ENCODE peak calls at places on chromosomes 3 and 15, in seven cellular contexts. D is tibial artery; I is K562; A is H9; M is breast epithelium; F is CD8-positive, alpha-beta T cell; Y is IMR-90. Q is an unnamed sample.

GRCh38 chr15:101528108-101528916 is 38.8 kb upstream of the PCSK6 start:
- DNase-seq in D (peak; percentile 35), I (no peak), F (no peak), A (no peak), Y (no peak), M (no peak), Q (no peak)

GRCh38 chr3:76038949-76039348 is 253.6 kb upstream of the ZNF717 start:
- DNase-seq in D (no peak), Y (no peak), M (no peak), I (no peak), A (no peak), F (no peak), Q (no peak)

GRCh38 chr15:42062284-42062806 is 32.0 kb downstream of the PLA2G4D start:
- DNase-seq in A (no peak), M (no peak), D (no peak), Y (no peak), F (no peak), I (no peak), Q (no peak)

GRCh38 chr3:147397155-147397888 is 9.0 kb downstream of the ZIC4 start:
- DNase-seq in M (no peak), Y (no peak), D (no peak), A (peak; percentile 89), I (no peak), F (no peak), Q (no peak)

GRCh38 chr3:179929091-179929529 is 107.6 kb downstream of the PEX5L start:
- DNase-seq in Y (peak; percentile 60), D (peak; percentile 26), M (no peak), I (peak; percentile 55), A (peak; percentile 44), F (peak; percentile 46), Q (peak; percentile 31)

GRCh38 chr3:52810923-52811322 is 16.3 kb downstream of the ITIH3 start:
- DNase-seq in A (no peak), M (no peak), F (no peak), Y (no peak), D (no peak), I (no peak), Q (no peak)

GRCh38 chr3:10653866-10654611 is 148.7 kb upstream of the ATP2B2 start:
- DNase-seq in M (no peak), A (no peak), F (no peak), D (no peak), Y (no peak), I (no peak), Q (no peak)

GRCh38 chr3:138365991-138366759 is 17.8 kb downstream of the MRAS start:
- DNase-seq in F (no peak), I (no peak), Y (no peak), D (no peak), A (no peak), M (no peak), Q (no peak)

GRCh38 chr3:127136024-127136600 is 56.8 kb upstream of the PRR23E start:
- DNase-seq in I (no peak), M (no peak), D (no peak), Y (no peak), F (no peak), A (no peak), Q (no peak)

GRCh38 chr3:182258538-182259177 is 534.6 kb upstream of the ATP11B start:
- DNase-seq in D (no peak), A (no peak), Y (no peak), M (no peak), I (peak; percentile 29), F (no peak), Q (no peak)

GRCh38 chr3:43638594-43639447 is 17.0 kb upstream of the ANO10 start:
- DNase-seq in A (peak; percentile 44), D (no peak), I (peak; percentile 92), M (no peak), Y (peak; percentile 34), F (peak; percentile 32), Q (no peak)

GRCh38 chr15:39618063-39618823 is 37.4 kb downstream of the THBS1 start:
- DNase-seq in I (no peak), A (no peak), D (no peak), M (no peak), F (no peak), Y (no peak), Q (no peak)
- H3K4me1 ChIP-seq in I (no peaks in the 10 kb centered on the region), A (no peaks in the 10 kb centered on the region), D (peaks cover 6% of the 10 kb centered on the region), M (no peaks in the 10 kb centered on the region), F (peaks cover 10% of the 10 kb centered on the region), Y (peaks cover 3% of the 10 kb centered on the region), Q (no peaks in the 10 kb centered on the region)

GRCh38 chr3:49465269-49466034 is 4.6 kb upstream of the DAG1 start:
- DNase-seq in F (no peak), D (no peak), A (no peak), Y (no peak), M (no peak), I (peak; percentile 72), Q (no peak)

GRCh38 chr3:49460956-49461355 is 9.1 kb upstream of the DAG1 start:
- DNase-seq in Y (no peak), M (no peak), A (no peak), I (no peak), F (no peak), D (no peak), Q (no peak)

GRCh38 chr3:49461443-49462171 is 8.5 kb upstream of the DAG1 start:
- DNase-seq in M (peak; percentile 62), Y (peak; percentile 57), I (no peak), D (no peak), A (peak; percentile 91), F (no peak), Q (no peak)

GRCh38 chr3:49460188-49460885 is 9.7 kb upstream of the DAG1 start:
- DNase-seq in A (no peak), M (no peak), I (no peak), Y (no peak), F (no peak), D (no peak), Q (no peak)

GRCh38 chr3:49462222-49462621 is 7.8 kb upstream of the DAG1 start:
- DNase-seq in Y (peak; percentile 67), A (no peak), M (no peak), F (no peak), D (no peak), I (peak; percentile 75), Q (no peak)
- H3K27ac ChIP-seq in Y (no peak overlapping the region), A (peak overlapping the region; percentile 27), M (peak overlapping the region; percentile 74), F (no peak overlapping the region), D (no peak overlapping the region), I (peak overlapping the region; percentile 59), Q (no peak overlapping the region)

DNA sequence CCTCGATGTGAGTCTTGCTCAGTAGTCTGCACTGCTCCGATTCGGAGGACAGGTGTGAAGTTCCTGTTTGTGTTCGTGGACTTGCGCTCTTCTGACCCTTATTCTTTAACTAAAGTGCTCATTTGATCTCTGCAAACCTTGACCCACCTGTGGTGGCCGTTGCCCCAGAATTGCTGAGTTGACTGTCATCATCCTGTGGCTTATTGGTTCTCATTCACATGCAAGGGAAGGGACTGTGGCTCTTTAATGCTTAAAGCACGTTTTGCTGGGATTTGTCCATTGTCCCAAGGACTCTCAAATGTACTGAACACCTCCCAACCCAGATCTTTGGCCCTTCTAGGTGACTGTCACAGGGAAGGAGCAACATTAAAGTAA is 13.4 kb downstream of the SYNM start:
- DNase-seq in M (no peak), F (no peak), D (no peak), I (no peak), A (no peak), Y (no peak), Q (no peak)
- H3K4me1 ChIP-seq in M (peaks cover 15% of the 10 kb centered on the region), F (no peaks in the 10 kb centered on the region), D (peaks cover 80% of the 10 kb centered on the region), I (no peaks in the 10 kb centered on the region), A (no peaks in the 10 kb centered on the region), Y (peaks cover 4% of the 10 kb centered on the region), Q (peaks cover 2% of the 10 kb centered on the region)

DNA sequence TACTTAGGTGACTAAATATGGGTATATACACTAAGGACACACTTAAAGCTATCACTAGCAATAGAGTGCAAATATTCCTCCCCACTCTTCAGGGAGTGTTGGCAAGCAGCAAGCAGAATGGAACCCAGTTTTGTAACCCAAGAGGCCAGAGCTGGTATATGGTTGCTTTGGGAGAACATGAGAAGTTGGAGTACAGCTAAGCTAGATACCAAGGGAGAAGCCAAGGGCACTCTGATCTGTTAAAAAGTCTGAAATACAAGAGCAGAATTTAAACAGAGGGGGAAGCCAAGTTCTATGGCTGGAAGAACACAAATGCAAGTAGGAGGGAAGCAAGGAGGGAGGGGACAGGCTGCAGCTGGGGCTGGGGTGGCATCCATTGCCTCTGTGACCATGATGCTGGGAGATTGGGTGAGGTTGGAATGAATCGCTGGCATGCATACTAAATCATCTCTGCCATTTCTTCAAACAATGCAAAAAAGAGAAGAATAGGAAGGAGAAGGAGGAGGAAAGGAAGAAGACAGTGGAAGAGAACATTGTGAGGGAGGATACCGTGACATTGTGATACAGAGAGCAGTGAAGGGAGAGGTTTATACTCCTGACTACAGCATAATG is 8.8 kb upstream of the ANXA2 start:
- DNase-seq in Y (no peak), F (no peak), A (no peak), I (no peak), D (no peak), M (no peak), Q (no peak)
- H3K27ac ChIP-seq in Y (no peak overlapping the region), F (no peak overlapping the region), A (no peak overlapping the region), I (no peak overlapping the region), D (no peak overlapping the region), M (no peak overlapping the region), Q (no peak overlapping the region)

DNA sequence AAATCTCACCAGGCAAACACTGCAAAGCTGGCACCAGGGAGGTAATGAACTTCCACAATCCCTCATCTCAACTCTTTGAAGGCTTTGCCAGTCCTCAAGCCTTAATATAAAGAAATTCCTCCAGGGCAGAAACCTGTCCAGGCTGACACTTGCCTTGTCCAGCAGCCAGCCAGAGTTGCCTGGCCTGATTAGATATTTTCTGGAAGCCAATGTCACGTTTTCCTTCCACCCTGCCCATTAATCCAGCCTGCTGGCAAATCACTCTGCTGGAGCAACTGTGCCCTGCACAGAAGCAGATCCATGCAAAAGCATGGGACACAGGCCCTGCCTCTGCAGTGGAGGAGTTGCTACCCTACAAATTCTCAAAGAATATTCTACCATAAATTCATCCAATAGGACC is 56.5 kb downstream of the HEG1 start:
- DNase-seq in I (no peak), D (no peak), M (no peak), A (no peak), F (no peak), Y (no peak), Q (no peak)
- H3K4me1 ChIP-seq in I (no peaks in the 10 kb centered on the region), D (no peaks in the 10 kb centered on the region), M (no peaks in the 10 kb centered on the region), A (no peaks in the 10 kb centered on the region), F (peaks cover 17% of the 10 kb centered on the region), Y (peaks cover 12% of the 10 kb centered on the region), Q (no peaks in the 10 kb centered on the region)

GRCh38 chr3:39207361-39208192 is 15.2 kb upstream of the XIRP1 start:
- DNase-seq in F (no peak), D (no peak), M (no peak), I (no peak), A (no peak), Y (no peak), Q (no peak)
- H3K27ac ChIP-seq in F (no peak overlapping the region), D (no peak overlapping the region), M (no peak overlapping the region), I (no peak overlapping the region), A (no peak overlapping the region), Y (no peak overlapping the region), Q (no peak overlapping the region)

Q was measured in iPS DF 6.9.